ENCODE peak calls at places on chromosomes 3 and 15, in eight cellular contexts. H is M059J; Y is bronchial epithelial cell; U is activated T-helper 9 cell treated with anti-CD3 and anti-CD28 coated beads, Interleukin-2, amount 50 U/mL, for 16 hours; Z is T-helper 2 cell; I is activated gamma-delta T cell treated with Interleukin-2 at 50 U/mL for 16 hours; F is RWPE1; J is erythroblast. E is an unnamed sample.

GRCh38 chr3:153029350-153029749 is 132.7 kb upstream of the RAP2B start:
- DNase-seq in I (no peak), J (peak; percentile 80), F (peak; percentile 44), H (no peak), Y (peak; percentile 85), Z (no peak), U (no peak), E (no peak)

GRCh38 chr15:80778621-80778963 is 578 bp upstream of the CEMIP start:
- DNase-seq in Y (no peak), J (no peak), H (no peak), U (no peak), Z (no peak), I (no peak), F (no peak), E (no peak)

GRCh38 chr15:69973102-69973714 is 124.5 kb downstream of the TLE3 start:
- DNase-seq in I (no peak), Z (no peak), H (peak; percentile 66), U (no peak), Y (peak; percentile 57), F (peak; percentile 84), J (no peak), E (no peak)

GRCh38 chr3:16441306-16441898 is 72.1 kb downstream of the RFTN1 start:
- DNase-seq in Z (no peak), F (no peak), Y (no peak), U (no peak), J (no peak), H (peak; percentile 47), I (no peak), E (no peak)

GRCh38 chr3:125470671-125471070 is 49.3 kb downstream of the SNX4 start:
- DNase-seq in Z (no peak), F (no peak), U (no peak), H (no peak), Y (no peak), J (no peak), I (no peak), E (no peak)

GRCh38 chr15:80587816-80588456 is 107.2 kb upstream of the ABHD17C start:
- DNase-seq in Y (peak; percentile 67), H (peak; percentile 60), I (no peak), J (no peak), F (no peak), Z (no peak), U (no peak), E (no peak)

GRCh38 chr3:24128195-24129005 is 183.3 kb downstream of the NR1D2 start:
- DNase-seq in H (peak; percentile 25), I (no peak), F (peak; percentile 62), Z (no peak), U (no peak), Y (peak; percentile 95), J (no peak), E (no peak)

GRCh38 chr3:154060606-154061380 is 60.4 kb upstream of the ARHGEF26 start:
- DNase-seq in F (peak; percentile 11), I (no peak), H (peak; percentile 49), Y (peak; percentile 89), Z (no peak), J (no peak), U (no peak), E (no peak)

GRCh38 chr15:48861813-48862431 is 16.0 kb upstream of the EID1 start:
- DNase-seq in U (no peak), F (peak; percentile 62), I (peak; percentile 35), H (peak; percentile 63), Y (peak; percentile 66), J (peak; percentile 79), Z (no peak), E (no peak)

GRCh38 chr3:149576071-149576564 is 81.7 kb downstream of the WWTR1 start:
- DNase-seq in U (no peak), Z (no peak), I (no peak), J (no peak), Y (peak; percentile 100), F (peak; percentile 83), H (peak; percentile 100), E (no peak)

GRCh38 chr3:53102601-53103147 is 27.6 kb downstream of the RFT1 start:
- DNase-seq in I (no peak), J (peak; percentile 81), F (no peak), Z (no peak), U (peak; percentile 13), Y (no peak), H (no peak), E (no peak)

GRCh38 chr15:37789881-37790280 is 144.6 kb upstream of the TMCO5A start:
- DNase-seq in Z (no peak), F (peak; percentile 56), H (peak; percentile 75), U (no peak), I (no peak), Y (peak; percentile 95), J (no peak), E (no peak)

GRCh38 chr3:112090899-112091586 is 4.9 kb downstream of the C3orf52 start:
- DNase-seq in J (no peak), I (no peak), Z (no peak), U (no peak), H (no peak), Y (no peak), F (no peak), E (no peak)

GRCh38 chr3:32140943-32141342 is 34.5 kb downstream of the GPD1L start:
- DNase-seq in J (peak; percentile 54), U (no peak), I (no peak), Z (no peak), Y (peak; percentile 40), F (no peak), H (no peak), E (no peak)

GRCh38 chr3:156787926-156788663 is 38.1 kb upstream of the LEKR1 start:
- DNase-seq in F (peak; percentile 92), J (peak; percentile 27), I (no peak), Y (peak; percentile 98), U (no peak), H (peak; percentile 99), Z (no peak), E (no peak)

GRCh38 chr3:129952956-129953355 is 21.6 kb upstream of the TRH start:
- DNase-seq in F (no peak), Z (no peak), H (no peak), U (no peak), I (no peak), Y (no peak), J (no peak), E (no peak)

GRCh38 chr3:98020412-98020811 is 14.7 kb downstream of the GABRR3 start:
- DNase-seq in J (no peak), F (no peak), H (no peak), I (no peak), Z (no peak), U (no peak), Y (no peak), E (no peak)

GRCh38 chr3:138458774-138459499 is 24.5 kb downstream of the ESYT3 start:
- DNase-seq in Y (no peak), U (no peak), Z (no peak), H (no peak), J (no peak), I (no peak), F (no peak), E (no peak)

GRCh38 chr3:37492468-37492867 is 318.1 kb upstream of the LRRFIP2 start:
- DNase-seq in I (no peak), U (no peak), F (no peak), J (no peak), Y (no peak), Z (no peak), H (no peak), E (no peak)

GRCh38 chr15:83304861-83305661 is 20.6 kb upstream of the BNC1 start:
- DNase-seq in Y (peak; percentile 96), U (no peak), F (peak; percentile 76), I (no peak), H (no peak), Z (no peak), J (no peak), E (no peak)

GRCh38 chr3:58536501-58537411 is at the start of gene ACOX2:
- DNase-seq in F (no peak), H (peak; percentile 29), Y (no peak), J (no peak), I (no peak), U (no peak), Z (no peak), E (no peak)

GRCh38 chr3:100591411-100591810 is 18.0 kb upstream of the ADGRG7 start:
- DNase-seq in I (no peak), U (no peak), J (no peak), H (peak; percentile 31), F (no peak), Z (no peak), Y (no peak), E (no peak)

GRCh38 chr3:150759319-150759718 is 3.6 kb downstream of the SIAH2 start:
- DNase-seq in F (peak; percentile 53), H (no peak), I (no peak), U (no peak), Z (no peak), J (no peak), Y (peak; percentile 91), E (no peak)

GRCh38 chr15:33226559-33227181 is 32.2 kb upstream of the FMN1 start:
- DNase-seq in U (peak; percentile 23), Y (peak; percentile 75), Z (peak; percentile 11), J (peak; percentile 94), I (peak; percentile 58), F (peak; percentile 66), H (peak; percentile 64), E (no peak)

GRCh38 chr15:78951841-78952238 is 7.0 kb upstream of the CTSH start:
- DNase-seq in U (no peak), Z (no peak), J (no peak), H (peak; percentile 78), Y (peak; percentile 96), F (peak; percentile 89), I (no peak), E (no peak)

GRCh38 chr15:65937476-65937875 is 68.2 kb downstream of the RAB11A start:
- DNase-seq in U (no peak), J (peak; percentile 20), H (peak; percentile 34), I (no peak), F (no peak), Z (no peak), Y (peak; percentile 19), E (no peak)

GRCh38 chr3:187809979-187810568 is 64.8 kb upstream of the BCL6 start:
- DNase-seq in I (no peak), H (no peak), F (no peak), J (no peak), Z (no peak), Y (peak; percentile 68), U (no peak), E (no peak)

GRCh38 chr3:136106101-136106500 is 90.0 kb downstream of the MSL2 start:
- DNase-seq in U (no peak), Y (no peak), F (no peak), I (no peak), Z (no peak), H (no peak), J (no peak), E (no peak)

GRCh38 chr3:138950006-138950644 is 3.1 kb downstream of the FOXL2NB start:
- DNase-seq in F (no peak), U (no peak), J (no peak), Y (no peak), Z (no peak), I (no peak), H (no peak), E (no peak)

GRCh38 chr3:153980252-153980590 is 141.0 kb upstream of the ARHGEF26 start:
- DNase-seq in H (peak; percentile 20), U (no peak), Y (peak; percentile 75), Z (no peak), I (no peak), F (no peak), J (peak; percentile 3), E (no peak)

GRCh38 chr15:63029701-63030100 is 12.8 kb upstream of the TPM1 start:
- DNase-seq in H (no peak), I (no peak), F (no peak), Z (no peak), J (no peak), U (no peak), Y (no peak), E (no peak)

GRCh38 chr3:65627102-65627501 is 411.6 kb downstream of the MAGI1 start:
- DNase-seq in H (no peak), Y (peak; percentile 77), J (no peak), I (no peak), Z (no peak), F (no peak), U (no peak), E (no peak)

GRCh38 chr3:179806177-179806576 is 153.3 kb downstream of the USP13 start:
- DNase-seq in Z (no peak), F (no peak), Y (no peak), I (no peak), J (no peak), U (no peak), H (peak; percentile 26), E (no peak)